ENCODE peak calls at places on chromosome 5, in eight cellular contexts. One of them, this sample, is unnamed.

GRCh38 chr5:97194366-97194765 is 11.3 kb upstream of the RIOK2 start:
- DNase-seq in uterus: no peak
- DNase-seq in endodermal cell: no peak
- DNase-seq in lower lobe of right lung: no peak
- DNase-seq in H9: no peak
- DNase-seq in pancreas: no peak
- DNase-seq in neural crest cell: no peak
- DNase-seq in GM23338: no peak
- DNase-seq in this sample: no peak

GRCh38 chr5:132301341-132302274 is 7.4 kb downstream of the SLC22A4 start:
- DNase-seq in uterus: no peak
- DNase-seq in endodermal cell: no peak
- DNase-seq in lower lobe of right lung: no peak
- DNase-seq in H9: no peak
- DNase-seq in pancreas: no peak
- DNase-seq in neural crest cell: no peak
- DNase-seq in GM23338: no peak
- DNase-seq in this sample: no peak

GRCh38 chr5:150053231-150053626 is 33.1 kb downstream of the CSF1R start:
- DNase-seq in uterus: no peak
- DNase-seq in endodermal cell: peak
- DNase-seq in lower lobe of right lung: no peak
- DNase-seq in H9: no peak
- DNase-seq in pancreas: no peak
- DNase-seq in neural crest cell: no peak
- DNase-seq in GM23338: no peak
- DNase-seq in this sample: no peak

GRCh38 chr5:72611111-72611724 is 104.0 kb upstream of the ZNF366 start:
- DNase-seq in uterus: peak
- DNase-seq in endodermal cell: peak
- DNase-seq in lower lobe of right lung: peak
- DNase-seq in H9: peak
- DNase-seq in pancreas: peak
- DNase-seq in neural crest cell: peak
- DNase-seq in GM23338: peak
- DNase-seq in this sample: peak

GRCh38 chr5:100553209-100553608 is 18.0 kb downstream of the FAM174A start:
- DNase-seq in uterus: no peak
- DNase-seq in endodermal cell: no peak
- DNase-seq in lower lobe of right lung: no peak
- DNase-seq in H9: no peak
- DNase-seq in pancreas: no peak
- DNase-seq in neural crest cell: no peak
- DNase-seq in GM23338: no peak
- DNase-seq in this sample: no peak

GRCh38 chr5:68243681-68244080 is 28.1 kb downstream of the PIK3R1 start:
- DNase-seq in uterus: no peak
- DNase-seq in endodermal cell: no peak
- DNase-seq in lower lobe of right lung: no peak
- DNase-seq in H9: no peak
- DNase-seq in pancreas: no peak
- DNase-seq in neural crest cell: no peak
- DNase-seq in GM23338: no peak
- DNase-seq in this sample: no peak

GRCh38 chr5:65084774-65085173 is 316.0 kb downstream of the CWC27 start:
- DNase-seq in uterus: no peak
- DNase-seq in endodermal cell: no peak
- DNase-seq in lower lobe of right lung: no peak
- DNase-seq in H9: no peak
- DNase-seq in pancreas: no peak
- DNase-seq in neural crest cell: no peak
- DNase-seq in GM23338: no peak
- DNase-seq in this sample: no peak

GRCh38 chr5:181200816-181201215 is 4.2 kb downstream of the TRIM7 start:
- DNase-seq in uterus: no peak
- DNase-seq in endodermal cell: no peak
- DNase-seq in lower lobe of right lung: no peak
- DNase-seq in H9: peak
- DNase-seq in pancreas: no peak
- DNase-seq in neural crest cell: no peak
- DNase-seq in GM23338: peak
- DNase-seq in this sample: no peak

GRCh38 chr5:134446938-134447337 is 35.3 kb upstream of the CDKN2AIPNL start:
- DNase-seq in uterus: no peak
- DNase-seq in endodermal cell: peak
- DNase-seq in lower lobe of right lung: no peak
- DNase-seq in H9: no peak
- DNase-seq in pancreas: no peak
- DNase-seq in neural crest cell: no peak
- DNase-seq in GM23338: peak
- DNase-seq in this sample: no peak

GRCh38 chr5:40680741-40681350 is 1.1 kb downstream of the PTGER4 start:
- DNase-seq in uterus: peak
- DNase-seq in endodermal cell: peak
- DNase-seq in lower lobe of right lung: peak
- DNase-seq in H9: peak
- DNase-seq in pancreas: no peak
- DNase-seq in neural crest cell: no peak
- DNase-seq in GM23338: peak
- DNase-seq in this sample: peak

GRCh38 chr5:178423431-178423830 is 166.8 kb downstream of the COL23A1 start:
- DNase-seq in uterus: no peak
- DNase-seq in endodermal cell: peak
- DNase-seq in lower lobe of right lung: no peak
- DNase-seq in H9: no peak
- DNase-seq in pancreas: no peak
- DNase-seq in neural crest cell: no peak
- DNase-seq in GM23338: no peak
- DNase-seq in this sample: no peak

GRCh38 chr5:179905144-179905526 is 2.6 kb downstream of the TBC1D9B start:
- DNase-seq in uterus: no peak
- DNase-seq in endodermal cell: no peak
- DNase-seq in lower lobe of right lung: no peak
- DNase-seq in H9: no peak
- DNase-seq in pancreas: no peak
- DNase-seq in neural crest cell: no peak
- DNase-seq in GM23338: no peak
- DNase-seq in this sample: no peak

GRCh38 chr5:159571501-159572244 is 241.4 kb upstream of the IL12B start:
- DNase-seq in uterus: no peak
- DNase-seq in endodermal cell: peak
- DNase-seq in lower lobe of right lung: no peak
- DNase-seq in H9: no peak
- DNase-seq in pancreas: no peak
- DNase-seq in neural crest cell: no peak
- DNase-seq in GM23338: no peak
- DNase-seq in this sample: no peak

GRCh38 chr5:80369521-80369920 is 38.3 kb upstream of the ZFYVE16 start:
- DNase-seq in uterus: no peak
- DNase-seq in endodermal cell: no peak
- DNase-seq in lower lobe of right lung: no peak
- DNase-seq in H9: no peak
- DNase-seq in pancreas: no peak
- DNase-seq in neural crest cell: no peak
- DNase-seq in GM23338: no peak
- DNase-seq in this sample: no peak

GRCh38 chr5:142834504-142834903 is 64.3 kb downstream of the ARHGAP26 start:
- DNase-seq in uterus: no peak
- DNase-seq in endodermal cell: no peak
- DNase-seq in lower lobe of right lung: no peak
- DNase-seq in H9: no peak
- DNase-seq in pancreas: no peak
- DNase-seq in neural crest cell: no peak
- DNase-seq in GM23338: no peak
- DNase-seq in this sample: no peak

GRCh38 chr5:81779125-81779934 is 28.4 kb upstream of the SSBP2 start:
- DNase-seq in uterus: peak
- DNase-seq in endodermal cell: no peak
- DNase-seq in lower lobe of right lung: peak
- DNase-seq in H9: no peak
- DNase-seq in pancreas: peak
- DNase-seq in neural crest cell: no peak
- DNase-seq in GM23338: no peak
- DNase-seq in this sample: peak

GRCh38 chr5:1169608-1170115 is 31.7 kb upstream of the SLC6A19 start:
- DNase-seq in uterus: no peak
- DNase-seq in endodermal cell: no peak
- DNase-seq in lower lobe of right lung: peak
- DNase-seq in H9: no peak
- DNase-seq in pancreas: peak
- DNase-seq in neural crest cell: no peak
- DNase-seq in GM23338: no peak
- DNase-seq in this sample: no peak

GRCh38 chr5:83518676-83519075 is 47.1 kb downstream of the VCAN start:
- DNase-seq in uterus: no peak
- DNase-seq in endodermal cell: no peak
- DNase-seq in lower lobe of right lung: no peak
- DNase-seq in H9: no peak
- DNase-seq in pancreas: no peak
- DNase-seq in neural crest cell: no peak
- DNase-seq in GM23338: no peak
- DNase-seq in this sample: no peak

DNA sequence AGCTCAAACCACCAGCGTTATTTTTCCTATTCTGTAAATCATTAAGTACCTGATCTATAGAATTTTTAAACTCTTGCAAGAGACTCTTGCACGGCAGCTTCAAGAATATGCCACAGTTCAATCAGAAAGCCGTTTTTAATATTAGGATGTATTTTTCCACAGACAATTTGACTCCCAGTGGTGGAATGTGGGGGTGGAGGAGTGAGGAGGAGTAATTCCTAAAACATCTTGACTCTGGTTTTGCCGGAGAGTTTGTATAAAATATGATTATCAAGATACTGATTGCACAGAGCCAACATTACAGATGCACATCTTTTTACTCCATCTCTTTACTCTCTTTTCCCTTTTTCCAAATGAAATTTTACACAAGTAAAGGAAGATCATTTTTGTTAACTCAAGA is 288.3 kb downstream of the ENC1 start:
- DNase-seq in uterus: no peak
- DNase-seq in endodermal cell: no peak
- DNase-seq in lower lobe of right lung: no peak
- DNase-seq in H9: no peak
- DNase-seq in pancreas: no peak
- DNase-seq in neural crest cell: no peak
- DNase-seq in GM23338: no peak
- DNase-seq in this sample: no peak
- TF ChIP-seq CTCF in uterus: no peak
- TF ChIP-seq CTCF in endodermal cell: no peak
- TF ChIP-seq CTCF in lower lobe of right lung: no peak
- TF ChIP-seq CTCF in H9: no peak
- TF ChIP-seq CTCF in pancreas: no peak
- TF ChIP-seq CTCF in neural crest cell: no peak
- TF ChIP-seq CTCF in GM23338: no peak
- TF ChIP-seq CTCF in this sample: no peak

DNA sequence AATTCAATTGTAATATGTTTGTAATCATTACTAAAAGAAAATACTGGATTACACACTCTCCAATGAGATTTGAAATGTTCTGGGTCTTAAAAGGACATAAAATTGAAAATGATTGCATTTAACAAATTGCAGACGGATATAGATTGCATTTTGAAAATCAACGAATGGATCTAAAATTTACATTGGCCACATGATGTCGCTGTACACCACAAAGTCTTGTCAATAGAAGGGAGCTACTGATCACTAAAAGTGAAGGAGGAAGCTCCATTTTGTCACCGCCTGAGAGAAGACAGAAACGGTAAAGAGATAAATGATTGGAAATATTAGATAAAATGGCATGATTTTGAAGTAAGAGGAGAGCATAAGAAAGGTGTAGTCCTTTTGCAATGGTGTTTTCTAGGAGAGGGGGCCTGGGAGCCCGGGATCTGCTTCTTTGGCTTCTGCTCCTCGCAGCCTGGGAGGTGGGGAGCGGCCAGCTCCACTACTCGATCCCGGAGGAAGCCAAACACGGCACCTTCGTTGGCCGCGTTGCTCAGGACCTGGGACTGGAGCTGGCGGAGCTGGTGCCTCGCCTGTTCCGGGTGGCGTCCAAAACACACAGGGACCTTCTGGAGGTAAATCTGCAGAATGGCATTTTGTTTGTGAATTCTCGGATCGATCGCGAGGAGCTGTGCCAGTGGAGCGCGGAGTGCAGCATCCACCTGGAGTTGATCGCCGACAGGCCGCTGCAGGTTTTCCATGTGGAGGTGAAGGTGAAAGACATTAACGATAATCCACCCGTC is at the start of gene PCDHA1:
- DNase-seq in uterus: no peak
- DNase-seq in endodermal cell: no peak
- DNase-seq in lower lobe of right lung: peak
- DNase-seq in H9: no peak
- DNase-seq in pancreas: no peak
- DNase-seq in neural crest cell: no peak
- DNase-seq in GM23338: peak
- DNase-seq in this sample: no peak
- TF ChIP-seq CTCF in uterus: no peak
- TF ChIP-seq CTCF in endodermal cell: peak
- TF ChIP-seq CTCF in lower lobe of right lung: no peak
- TF ChIP-seq CTCF in H9: peak
- TF ChIP-seq CTCF in pancreas: no peak
- TF ChIP-seq CTCF in neural crest cell: peak
- TF ChIP-seq CTCF in GM23338: peak
- TF ChIP-seq CTCF in this sample: no peak

DNA sequence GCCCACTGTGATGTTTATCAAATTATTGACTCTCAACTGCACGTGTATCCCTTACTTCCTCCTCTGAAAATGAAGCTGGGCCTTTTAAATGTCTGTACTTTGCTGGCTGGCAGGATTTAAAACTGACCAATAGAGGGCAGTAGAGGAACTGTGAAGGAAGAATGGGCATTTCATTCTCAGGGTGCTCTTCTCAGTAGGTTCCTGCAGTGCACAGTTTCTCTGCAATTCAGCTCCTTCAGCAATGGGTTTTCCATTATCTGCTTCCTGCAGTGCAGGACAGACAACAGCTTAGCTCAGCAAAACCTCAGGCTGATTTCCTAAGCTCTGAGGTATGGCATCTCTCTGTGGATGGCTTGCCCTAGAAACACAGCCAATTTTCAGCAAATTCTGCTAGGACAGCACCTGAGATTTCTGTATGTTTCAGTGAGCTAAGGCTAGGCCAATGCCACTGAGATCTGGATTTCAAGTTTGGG is 298.4 kb upstream of the PRDM9 start:
- DNase-seq in uterus: no peak
- DNase-seq in endodermal cell: peak
- DNase-seq in lower lobe of right lung: no peak
- DNase-seq in H9: peak
- DNase-seq in pancreas: no peak
- DNase-seq in neural crest cell: peak
- DNase-seq in GM23338: peak
- DNase-seq in this sample: no peak
- TF ChIP-seq CTCF in uterus: peak
- TF ChIP-seq CTCF in endodermal cell: peak
- TF ChIP-seq CTCF in lower lobe of right lung: peak
- TF ChIP-seq CTCF in H9: peak
- TF ChIP-seq CTCF in pancreas: peak
- TF ChIP-seq CTCF in neural crest cell: peak
- TF ChIP-seq CTCF in GM23338: peak
- TF ChIP-seq CTCF in this sample: no peak

DNA sequence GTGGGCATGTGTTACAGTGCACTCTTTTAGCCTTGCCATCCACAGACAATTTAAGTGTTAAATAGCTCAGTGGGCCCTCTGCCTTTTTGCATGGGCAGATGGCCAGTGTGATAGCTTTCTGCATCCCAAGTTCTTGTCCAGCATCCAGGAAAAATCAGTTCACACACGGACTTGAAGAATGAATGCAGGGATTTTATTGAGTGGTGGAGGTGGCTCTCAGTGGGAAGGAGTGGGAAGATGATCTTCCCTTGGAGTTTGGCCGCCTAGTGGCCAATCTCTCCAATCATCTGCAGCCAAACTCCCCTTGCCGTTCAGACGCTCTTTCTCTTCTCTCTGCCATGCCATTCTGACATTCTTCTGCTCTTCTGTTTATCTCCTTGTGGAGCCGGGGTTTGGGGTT is 322.4 kb upstream of the GRAMD2B start:
- DNase-seq in uterus: no peak
- DNase-seq in endodermal cell: peak
- DNase-seq in lower lobe of right lung: no peak
- DNase-seq in H9: no peak
- DNase-seq in pancreas: no peak
- DNase-seq in neural crest cell: no peak
- DNase-seq in GM23338: peak
- DNase-seq in this sample: no peak
- TF ChIP-seq CTCF in uterus: no peak
- TF ChIP-seq CTCF in endodermal cell: peak
- TF ChIP-seq CTCF in lower lobe of right lung: peak
- TF ChIP-seq CTCF in H9: peak
- TF ChIP-seq CTCF in pancreas: no peak
- TF ChIP-seq CTCF in neural crest cell: peak
- TF ChIP-seq CTCF in GM23338: peak
- TF ChIP-seq CTCF in this sample: no peak